ENCODE peak calls at places on chromosomes 1 and 21, in four cellular contexts. T is HepG2, F is upper lobe of left lung, Z is tibial nerve. D is an unnamed sample.
A peak's percentile ranks its signal among the peaks of the same experiment; 100 is the strongest.

GRCh38 chr1:27572679-27573426 is 31.1 kb downstream of the AHDC1 start:
- DNase-seq in T (no peak), F (no peak), Z (no peak), D (no peak)

GRCh38 chr1:30008998-30009657 is 714.3 kb downstream of the MATN1 start:
- DNase-seq in T (peak; percentile 43), F (no peak), Z (no peak), D (no peak)

GRCh38 chr21:34989337-34990151 is 59.6 kb downstream of the RUNX1 start:
- DNase-seq in T (no peak), F (no peak), Z (no peak), D (no peak)

GRCh38 chr1:225868631-225869330 is 13.4 kb downstream of the TMEM63A start:
- DNase-seq in T (no peak), F (no peak), Z (no peak), D (no peak)

GRCh38 chr1:59595774-59596173 is 219.0 kb upstream of the HOOK1 start:
- DNase-seq in T (no peak), F (no peak), Z (no peak), D (no peak)

GRCh38 chr1:72986591-72987290 is 704.4 kb upstream of the NEGR1 start:
- DNase-seq in T (no peak), F (no peak), Z (no peak), D (no peak)

GRCh38 chr1:145736191-145736590 is 16.9 kb downstream of the CD160 start:
- DNase-seq in T (no peak), F (no peak), Z (no peak), D (no peak)

GRCh38 chr1:110508038-110508437 is 10.9 kb downstream of the KCNA10 start:
- DNase-seq in T (no peak), F (peak; percentile 83), Z (peak; percentile 19), D (no peak)

GRCh38 chr1:15417365-15417934 is 7.8 kb downstream of the EFHD2 start:
- DNase-seq in T (no peak), F (no peak), Z (no peak), D (peak; percentile 45)

GRCh38 chr1:68812295-68812694 is 315.4 kb upstream of the DEPDC1 start:
- DNase-seq in T (no peak), F (no peak), Z (no peak), D (no peak)

GRCh38 chr1:106889054-106889453 is 167.4 kb upstream of the PRMT6 start:
- DNase-seq in T (no peak), F (no peak), Z (no peak), D (no peak)

GRCh38 chr1:118077331-118078055 is 107.5 kb downstream of the SPAG17 start:
- DNase-seq in T (peak; percentile 15), F (no peak), Z (no peak), D (no peak)

GRCh38 chr21:31731112-31731801 is 661 bp downstream of the SCAF4 start:
- DNase-seq in T (peak; percentile 68), F (peak; percentile 91), Z (no peak), D (peak; percentile 45)

GRCh38 chr1:152225678-152226077 is 1.7 kb upstream of the HRNR start:
- DNase-seq in T (no peak), F (no peak), Z (no peak), D (no peak)

GRCh38 chr1:109805486-109806180 is 41.9 kb upstream of the EPS8L3 start:
- DNase-seq in T (no peak), F (no peak), Z (no peak), D (no peak)

GRCh38 chr1:236038034-236038433 is 26.9 kb downstream of the NID1 start:
- DNase-seq in T (no peak), F (peak; percentile 35), Z (no peak), D (no peak)

GRCh38 chr1:42952353-42953001 is 6.2 kb downstream of the SLC2A1 start:
- DNase-seq in T (no peak), F (no peak), Z (no peak), D (peak; percentile 40)

GRCh38 chr1:115307621-115308020 is 30.4 kb downstream of the NGF start:
- DNase-seq in T (no peak), F (no peak), Z (no peak), D (no peak)

GRCh38 chr1:41743361-41743760 is 175.4 kb downstream of the HIVEP3 start:
- DNase-seq in T (no peak), F (no peak), Z (no peak), D (no peak)

GRCh38 chr1:43861337-43861736 is 72.3 kb upstream of the ARTN start:
- DNase-seq in T (no peak), F (no peak), Z (no peak), D (no peak)

GRCh38 chr1:24971539-24971938 is 41.5 kb upstream of the RUNX3 start:
- DNase-seq in T (no peak), F (no peak), Z (no peak), D (no peak)

GRCh38 chr1:24970399-24970753 is 40.3 kb upstream of the RUNX3 start:
- DNase-seq in T (peak; percentile 28), F (no peak), Z (no peak), D (no peak)

GRCh38 chr1:24970926-24971530 is 41.0 kb upstream of the RUNX3 start:
- DNase-seq in T (no peak), F (peak; percentile 33), Z (no peak), D (no peak)

GRCh38 chr1:24968941-24969585 is 39.0 kb upstream of the RUNX3 start:
- DNase-seq in T (no peak), F (no peak), Z (no peak), D (no peak)

DNA sequence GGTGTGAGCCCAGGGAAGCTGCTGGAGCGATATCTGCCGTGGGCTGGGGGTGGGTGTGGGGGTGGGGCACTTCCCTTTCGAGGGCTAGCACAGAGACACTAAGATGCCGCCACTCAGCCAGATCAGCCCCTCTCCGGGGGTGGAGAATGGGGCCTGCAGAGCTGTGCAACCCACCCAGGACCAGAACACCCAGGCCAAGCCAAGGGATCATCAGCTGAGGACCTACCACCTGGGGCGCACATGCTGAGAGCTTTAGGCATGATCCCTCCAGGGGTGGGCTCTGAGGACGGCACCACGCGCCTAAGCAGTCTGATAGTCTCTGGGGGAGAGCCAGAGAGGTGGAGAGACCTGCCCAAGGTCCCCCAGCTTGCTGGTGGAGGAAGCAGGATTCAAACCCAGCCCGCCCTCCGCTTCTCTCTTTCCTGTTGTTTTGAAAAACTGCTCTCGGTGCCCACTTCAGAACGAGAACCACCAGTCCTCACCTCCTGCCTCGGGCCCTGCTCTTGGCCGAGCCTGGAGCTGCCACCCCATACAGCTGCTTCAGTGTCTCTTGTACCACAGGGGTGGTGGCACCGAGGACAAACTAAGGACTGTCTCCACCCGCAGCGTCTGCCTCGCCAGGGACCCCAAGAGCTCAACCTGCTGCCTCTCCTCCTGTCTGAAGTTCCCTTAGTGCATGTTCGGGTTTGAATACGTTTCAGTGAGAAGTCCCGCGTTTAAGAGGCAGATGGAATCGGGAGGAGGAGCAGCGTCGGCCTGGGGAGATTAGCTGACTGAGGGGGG is 39.7 kb upstream of the RUNX3 start:
- DNase-seq in T (no peak), F (peak; percentile 32), Z (no peak), D (no peak)
- H3K27ac ChIP-seq in T (no peak overlapping the region), F (no peak overlapping the region), Z (no peak overlapping the region), D (no peak overlapping the region)

GRCh38 chr1:175376194-175376593 is 183.6 kb upstream of the KIAA0040 start:
- DNase-seq in T (peak; percentile 2), F (no peak), Z (no peak), D (no peak)
- TF ChIP-seq CTCF in T (peak; percentile 45), F (no peak), Z (no peak), D (no peak)

DNA sequence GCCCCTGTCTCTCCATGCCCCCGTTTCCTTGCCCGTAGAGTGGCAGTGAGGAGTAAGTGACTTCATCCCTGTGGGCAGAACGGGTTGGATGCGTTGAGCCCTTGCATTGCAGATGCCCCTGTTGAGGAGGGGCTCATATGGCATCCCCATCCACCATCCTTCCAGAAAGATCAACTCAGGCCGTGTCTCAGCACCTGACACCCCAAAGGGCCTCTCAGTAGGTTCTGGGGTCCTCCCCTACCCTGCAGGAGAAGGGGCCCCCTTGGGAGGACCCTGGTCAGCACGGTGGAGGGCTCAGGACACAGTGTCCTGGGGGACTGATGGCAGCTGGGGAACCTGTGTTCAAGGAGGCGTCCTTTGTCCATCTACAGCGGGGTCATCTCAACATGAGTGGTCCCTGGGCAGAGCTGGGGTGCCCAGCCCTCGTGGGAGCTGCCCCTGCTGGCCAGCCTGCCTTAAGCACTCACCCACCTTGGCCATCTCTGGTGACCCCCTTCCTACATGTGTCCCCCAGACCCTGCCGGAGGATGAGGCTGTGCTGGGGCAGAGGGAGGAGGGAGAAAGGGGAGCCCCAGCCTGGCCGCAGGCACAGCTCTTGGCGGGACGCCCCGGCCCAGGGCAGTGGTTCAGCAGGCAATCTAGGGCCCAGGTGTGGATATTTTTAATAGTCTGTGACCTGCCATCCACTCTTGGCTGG is 48.2 kb upstream of the ACTRT2 start:
- DNase-seq in T (no peak), F (peak; percentile 71), Z (no peak), D (no peak)
- H3K9me3 ChIP-seq in T (no peaks in the 10 kb centered on the region), F (no peaks in the 10 kb centered on the region), Z (no peaks in the 10 kb centered on the region), D (no peaks in the 10 kb centered on the region)

GRCh38 chr1:39370602-39371001 is 120.8 kb upstream of the BMP8A start:
- DNase-seq in T (no peak), F (no peak), Z (no peak), D (no peak)

GRCh38 chr1:39369568-39369967 is 121.9 kb upstream of the BMP8A start:
- DNase-seq in T (no peak), F (no peak), Z (no peak), D (no peak)

GRCh38 chr1:39368045-39368444 is 123.4 kb upstream of the BMP8A start:
- DNase-seq in T (no peak), F (no peak), Z (no peak), D (no peak)

GRCh38 chr1:39376656-39377055 is 114.8 kb upstream of the BMP8A start:
- DNase-seq in T (no peak), F (no peak), Z (no peak), D (no peak)

DNA sequence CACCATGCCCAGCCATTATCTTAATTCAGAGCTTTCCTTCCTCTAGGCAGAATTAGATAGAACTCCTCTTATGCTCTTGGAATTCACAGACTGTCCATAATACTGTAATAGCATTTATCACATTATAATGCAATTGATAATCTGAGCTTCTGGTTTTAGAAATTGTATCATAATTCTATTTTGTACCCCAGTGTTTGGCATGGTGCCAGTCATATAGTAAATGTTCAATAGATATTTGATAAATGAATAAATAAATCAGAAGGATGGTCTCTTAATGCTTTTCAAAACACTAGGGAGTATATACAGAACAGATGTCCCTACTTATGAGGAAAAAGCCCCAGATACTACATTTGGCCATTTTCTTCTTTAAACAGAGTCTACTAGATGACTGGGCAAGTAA is 119.3 kb upstream of the BMP8A start:
- DNase-seq in T (no peak), F (no peak), Z (no peak), D (no peak)
- H3K27ac ChIP-seq in T (no peak overlapping the region), F (no peak overlapping the region), Z (no peak overlapping the region), D (no peak overlapping the region)

GRCh38 chr1:161054805-161055204 is 9.0 kb upstream of the USF1 start:
- DNase-seq in T (no peak), F (no peak), Z (no peak), D (no peak)
- TF ChIP-seq CTCF in T (no peak), F (peak; percentile 8), Z (no peak), D (peak; percentile 32)

DNA sequence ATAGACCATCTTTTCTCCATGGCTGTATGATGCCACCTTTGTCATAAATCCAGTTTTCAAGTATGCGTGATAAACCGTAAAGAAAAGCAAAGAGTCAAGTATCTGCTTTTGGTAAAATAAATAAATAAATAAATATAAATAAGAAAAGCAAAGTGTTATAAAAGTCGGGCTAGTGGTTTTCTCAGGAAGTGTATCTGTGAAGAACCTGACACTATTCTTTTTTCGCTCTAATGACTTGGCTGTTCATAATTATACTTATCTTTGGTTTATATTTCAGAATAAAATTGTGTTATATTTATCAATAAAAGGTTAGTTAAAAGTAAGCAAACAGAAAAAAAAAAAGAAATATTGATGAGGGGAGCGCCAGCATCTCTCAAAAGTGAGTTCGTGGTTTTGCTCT is 594 bp upstream of the EXO5 start:
- DNase-seq in T (no peak), F (no peak), Z (no peak), D (no peak)
- H3K9me3 ChIP-seq in T (no peaks in the 10 kb centered on the region), F (peaks cover 9% of the 10 kb centered on the region), Z (peaks cover 4% of the 10 kb centered on the region), D (peaks cover 24% of the 10 kb centered on the region)

D was measured in CD4-positive, alpha-beta T cell.